ENCODE peak calls at places on chromosome 10, in four cellular contexts. G, J, R and L are unnamed samples.
A peak's percentile ranks its signal among the peaks of the same experiment; 100 is the strongest.

GRCh38 chr10:52121688-52122087 is 192.4 kb upstream of the DKK1 start:
- DNase-seq in G (no peak), J (no peak), R (no peak), L (no peak)

GRCh38 chr10:110409488-110409887 is 88.2 kb upstream of the DUSP5 start:
- DNase-seq in G (no peak), J (no peak), R (no peak), L (no peak)

GRCh38 chr10:70726909-70727495 is 54.7 kb downstream of the ADAMTS14 start:
- DNase-seq in G (no peak), J (no peak), R (no peak), L (no peak)

GRCh38 chr10:33331020-33331557 is 3.4 kb downstream of the NRP1 start:
- DNase-seq in G (no peak), J (no peak), R (no peak), L (no peak)

GRCh38 chr10:7969623-7970022 is 84.9 kb upstream of the GATA3 start:
- DNase-seq in G (no peak), J (no peak), R (no peak), L (no peak)

GRCh38 chr10:30857803-30858202 is 173.9 kb downstream of the ZNF438 start:
- DNase-seq in G (peak; percentile 89), J (peak; percentile 83), R (peak; percentile 82), L (no peak)

GRCh38 chr10:6469661-6470060 is 110.4 kb downstream of the PRKCQ start:
- DNase-seq in G (no peak), J (no peak), R (no peak), L (no peak)

GRCh38 chr10:12419279-12419847 is 70.0 kb downstream of the CAMK1D start:
- DNase-seq in G (peak; percentile 82), J (peak; percentile 55), R (peak; percentile 50), L (peak; percentile 10)

GRCh38 chr10:60777696-60778213 is 523 bp upstream of the CDK1 start:
- DNase-seq in G (no peak), J (no peak), R (no peak), L (no peak)

GRCh38 chr10:110413903-110414562 is 83.7 kb upstream of the DUSP5 start:
- DNase-seq in G (no peak), J (no peak), R (no peak), L (no peak)

GRCh38 chr10:26212511-26212910 is 4.1 kb upstream of the GAD2 start:
- DNase-seq in G (no peak), J (no peak), R (no peak), L (no peak)
- H3K27me3 ChIP-seq in G (no peaks in the 10 kb centered on the region), J (peaks cover 52% of the 10 kb centered on the region), R (peaks cover 67% of the 10 kb centered on the region), L (peaks cover 22% of the 10 kb centered on the region)

GRCh38 chr10:102113261-102113955 is 6.8 kb downstream of the LDB1 start:
- DNase-seq in G (no peak), J (no peak), R (no peak), L (no peak)

GRCh38 chr10:102113956-102114857 is 6.0 kb downstream of the LDB1 start:
- DNase-seq in G (peak; percentile 39), J (no peak), R (peak; percentile 48), L (no peak)

GRCh38 chr10:102112210-102112817 is 7.9 kb downstream of the LDB1 start:
- DNase-seq in G (no peak), J (no peak), R (no peak), L (no peak)

GRCh38 chr10:102109166-102110116 is 10.7 kb downstream of the LDB1 start:
- DNase-seq in G (no peak), J (no peak), R (no peak), L (no peak)

DNA sequence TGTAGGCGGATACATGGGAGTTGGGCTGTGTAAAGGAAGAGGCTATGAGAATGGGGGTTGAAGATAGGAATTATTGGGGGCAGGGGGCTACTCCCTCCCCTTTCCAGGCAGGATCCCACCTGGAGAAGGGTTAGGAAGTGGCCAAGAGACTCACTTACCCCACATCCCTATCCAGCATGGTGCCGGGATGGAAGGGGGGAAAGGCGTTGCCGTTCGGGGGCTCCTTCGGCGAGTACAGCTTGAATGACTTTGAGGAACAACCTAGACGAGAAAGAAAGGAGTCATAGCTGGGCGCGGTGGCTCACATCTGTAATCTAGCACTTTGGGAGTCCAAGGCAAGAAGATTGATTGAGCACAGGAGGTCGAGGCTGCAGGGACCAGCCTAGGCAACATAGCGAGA is 8.9 kb downstream of the LDB1 start:
- DNase-seq in G (no peak), J (no peak), R (no peak), L (no peak)
- TF ChIP-seq POLR2A in G (no peak), J (no peak), R (no peak), L (no peak)

GRCh38 chr10:87059401-87059800 is 35.2 kb downstream of the GLUD1 start:
- DNase-seq in G (no peak), J (no peak), R (no peak), L (no peak)
- H3K36me3 ChIP-seq in G (no peaks in the 10 kb centered on the region), J (peaks cover 89% of the 10 kb centered on the region), R (peaks cover 90% of the 10 kb centered on the region), L (no peaks in the 10 kb centered on the region)

GRCh38 chr10:101214446-101215396 is 14.5 kb downstream of the LBX1 start:
- DNase-seq in G (peak; percentile 35), J (no peak), R (peak; percentile 65), L (peak; percentile 59)
- H3K27me3 ChIP-seq in G (peaks cover 19% of the 10 kb centered on the region), J (peaks cover 8% of the 10 kb centered on the region), R (peaks cover 92% of the 10 kb centered on the region), L (peaks cover 59% of the 10 kb centered on the region)

GRCh38 chr10:74071151-74071550 is 73.2 kb downstream of the VCL start:
- DNase-seq in G (no peak), J (no peak), R (peak; percentile 49), L (no peak)
- TF ChIP-seq POLR2A in G (no peak), J (no peak), R (no peak), L (no peak)

GRCh38 chr10:132774905-132775863 is 10.8 kb downstream of the NKX6-2 start:
- DNase-seq in G (no peak), J (no peak), R (no peak), L (no peak)
- H3K36me3 ChIP-seq in G (no peaks in the 10 kb centered on the region), J (peaks cover 6% of the 10 kb centered on the region), R (peaks cover 37% of the 10 kb centered on the region), L (no peaks in the 10 kb centered on the region)